ENCODE peak calls at places on chromosomes 1 and 21, in four cellular contexts. V is mesendoderm, P is neuronal stem cell, F is fibroblast of lung. R is an unnamed sample.
A peak's percentile ranks its signal among the peaks of the same experiment; 100 is the strongest.

GRCh38 chr1:234579967-234580366 is 30.0 kb downstream of the IRF2BP2 start:
- DNase-seq in P (no peak), F (no peak), V (no peak), R (no peak)

GRCh38 chr1:160028426-160028825 is 3.4 kb downstream of the PIGM start:
- DNase-seq in P (no peak), V (no peak), F (no peak), R (no peak)

GRCh38 chr1:154951901-154952657 is 3.8 kb downstream of the PBXIP1 start:
- DNase-seq in F (no peak), V (no peak), P (no peak), R (no peak)

GRCh38 chr1:168371477-168371876 is 90.8 kb downstream of the TBX19 start:
- DNase-seq in P (no peak), F (no peak), V (no peak), R (no peak)

GRCh38 chr1:2501041-2501819 is 25.1 kb downstream of the PLCH2 start:
- DNase-seq in V (no peak), P (no peak), F (no peak), R (no peak)

GRCh38 chr21:41444703-41445464 is 18.8 kb downstream of the MX1 start:
- DNase-seq in P (no peak), F (no peak), V (no peak), R (no peak)

GRCh38 chr1:155010211-155010918 is 7.8 kb downstream of the ZBTB7B start:
- DNase-seq in P (no peak), V (no peak), F (no peak), R (no peak)

GRCh38 chr1:64522740-64523139 is 52.8 kb downstream of the CACHD1 start:
- DNase-seq in P (no peak), V (no peak), F (no peak), R (no peak)

GRCh38 chr1:178644308-178645120 is 80.5 kb upstream of the RALGPS2 start:
- DNase-seq in P (no peak), F (peak; percentile 71), V (no peak), R (peak; percentile 54)

GRCh38 chr1:59718064-59718988 is 96.4 kb upstream of the HOOK1 start:
- DNase-seq in P (no peak), F (peak; percentile 50), V (peak; percentile 46), R (peak; percentile 43)

GRCh38 chr1:94544706-94545490 is 3.3 kb upstream of the F3 start:
- DNase-seq in V (peak; percentile 71), P (no peak), F (peak; percentile 90), R (no peak)

GRCh38 chr1:184859381-184860105 is 104.9 kb upstream of the EDEM3 start:
- DNase-seq in F (no peak), V (no peak), P (no peak), R (no peak)

GRCh38 chr1:114764689-114765088 is 6.9 kb upstream of the CSDE1 start:
- DNase-seq in V (no peak), P (no peak), F (no peak), R (no peak)

GRCh38 chr1:1434131-1434811 is 1.2 kb upstream of the VWA1 start:
- DNase-seq in V (peak; percentile 91), P (no peak), F (no peak), R (no peak)

GRCh38 chr1:101316276-101316675 is 79.5 kb downstream of the S1PR1 start:
- DNase-seq in V (no peak), P (peak; percentile 42), F (no peak), R (no peak)

GRCh38 chr1:54252371-54252770 is 52.4 kb downstream of the MRPL37 start:
- DNase-seq in F (no peak), V (no peak), P (no peak), R (no peak)

GRCh38 chr1:31417148-31417547 is 4.1 kb downstream of the SERINC2 start:
- DNase-seq in P (no peak), V (no peak), F (no peak), R (peak; percentile 41)

GRCh38 chr1:83761084-83761760 is 237.7 kb downstream of the TTLL7 start:
- DNase-seq in V (no peak), P (no peak), F (no peak), R (no peak)

GRCh38 chr1:11501491-11501897 is 22.5 kb downstream of the DISP3 start:
- DNase-seq in F (no peak), V (no peak), P (no peak), R (no peak)

GRCh38 chr1:199129247-199129646 is 490.4 kb downstream of the PTPRC start:
- DNase-seq in P (no peak), F (peak; percentile 12), V (no peak), R (no peak)

GRCh38 chr21:35579520-35580293 is 480.6 kb downstream of the SETD4 start:
- DNase-seq in P (no peak), F (peak; percentile 28), V (no peak), R (no peak)

GRCh38 chr1:80083892-80084291 is 1077.4 kb upstream of the ADGRL4 start:
- DNase-seq in V (no peak), F (no peak), P (no peak), R (no peak)

GRCh38 chr1:99457381-99458165 is 188.3 kb upstream of the PALMD start:
- DNase-seq in V (peak; percentile 14), P (no peak), F (peak; percentile 53), R (no peak)

GRCh38 chr1:185318431-185319151 is 1.5 kb upstream of the IVNS1ABP start:
- DNase-seq in F (no peak), V (no peak), P (no peak), R (no peak)

GRCh38 chr1:100463809-100464424 is 74.0 kb upstream of the GPR88 start:
- DNase-seq in V (peak; percentile 87), F (peak; percentile 72), P (peak; percentile 38), R (peak; percentile 80)

GRCh38 chr1:241357366-241358305 is 631 bp upstream of the RGS7 start:
- DNase-seq in F (peak; percentile 2), V (peak; percentile 3), P (no peak), R (no peak)

GRCh38 chr1:157270705-157271274 is 132.6 kb upstream of the ETV3 start:
- DNase-seq in P (no peak), V (no peak), F (no peak), R (no peak)

GRCh38 chr1:173914366-173914871 is 2.7 kb downstream of the SERPINC1 start:
- DNase-seq in P (no peak), V (peak; percentile 56), F (peak; percentile 12), R (peak; percentile 21)

GRCh38 chr1:157700711-157701110 is at the start of gene FCRL3:
- DNase-seq in P (no peak), F (no peak), V (no peak), R (no peak)

GRCh38 chr1:27403065-27403726 is 10.8 kb downstream of the GPR3 start:
- DNase-seq in P (no peak), F (peak; percentile 83), V (peak; percentile 84), R (peak; percentile 56)

GRCh38 chr21:43316156-43316845 is 110.6 kb downstream of the SIK1 start:
- DNase-seq in P (no peak), V (no peak), F (no peak), R (no peak)

DNA sequence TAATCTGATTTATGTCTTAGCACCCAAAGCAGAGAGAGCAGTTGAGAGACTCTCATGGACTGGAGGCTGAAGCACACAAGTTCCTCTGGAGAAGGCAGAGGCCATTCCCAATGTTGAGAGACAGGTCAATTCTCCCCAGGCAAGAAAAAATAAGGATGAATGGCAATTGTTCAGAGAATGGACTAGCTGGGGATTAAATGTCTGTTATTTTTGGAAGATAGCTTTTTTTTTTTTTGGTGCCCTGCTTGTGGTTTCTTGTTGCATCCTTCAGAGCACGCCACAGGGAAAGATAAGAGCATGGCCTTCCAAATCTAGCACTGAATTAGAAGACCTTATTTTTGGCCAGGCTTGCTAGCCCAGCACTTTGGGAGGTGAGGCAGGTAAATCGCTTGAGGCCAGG is 65.6 kb upstream of the ERRFI1 start:
- DNase-seq in V (no peak), F (no peak), P (no peak), R (no peak)
- H3K27ac ChIP-seq in V (no peak overlapping the region), F (peak overlapping the region; percentile 90), P (no peak overlapping the region), R (no peak overlapping the region)

GRCh38 chr1:88571510-88571909 is 112.6 kb upstream of the PKN2 start:
- DNase-seq in V (no peak), P (no peak), F (peak; percentile 49), R (no peak)
- H3K4me2 ChIP-seq in V (no peak overlapping the region), P (no peak overlapping the region), F (no peak overlapping the region), R (no peak overlapping the region)

GRCh38 chr1:10213186-10213585 is 2.8 kb downstream of the KIF1B start:
- DNase-seq in F (no peak), V (peak; percentile 30), P (no peak), R (no peak)
- H3K27ac ChIP-seq in F (no peak overlapping the region), V (no peak overlapping the region), P (no peak overlapping the region), R (peak overlapping the region; percentile 8)

GRCh38 chr1:201366696-201367095 is 10.8 kb downstream of the TNNT2 start:
- DNase-seq in V (no peak), P (no peak), F (no peak), R (no peak)
- H3K4me2 ChIP-seq in V (no peak overlapping the region), P (no peak overlapping the region), F (no peak overlapping the region), R (no peak overlapping the region)

GRCh38 chr1:28983509-28984310 is 69.3 kb downstream of the EPB41 start:
- DNase-seq in P (peak; percentile 2), V (peak; percentile 86), F (no peak), R (peak; percentile 48)

GRCh38 chr1:28983091-28983490 is 68.7 kb downstream of the EPB41 start:
- DNase-seq in F (no peak), P (no peak), V (no peak), R (no peak)

GRCh38 chr1:28984311-28984684 is 69.9 kb downstream of the EPB41 start:
- DNase-seq in F (no peak), V (no peak), P (no peak), R (no peak)

GRCh38 chr1:28981170-28981569 is 66.8 kb downstream of the EPB41 start:
- DNase-seq in F (peak; percentile 11), P (no peak), V (no peak), R (no peak)

DNA sequence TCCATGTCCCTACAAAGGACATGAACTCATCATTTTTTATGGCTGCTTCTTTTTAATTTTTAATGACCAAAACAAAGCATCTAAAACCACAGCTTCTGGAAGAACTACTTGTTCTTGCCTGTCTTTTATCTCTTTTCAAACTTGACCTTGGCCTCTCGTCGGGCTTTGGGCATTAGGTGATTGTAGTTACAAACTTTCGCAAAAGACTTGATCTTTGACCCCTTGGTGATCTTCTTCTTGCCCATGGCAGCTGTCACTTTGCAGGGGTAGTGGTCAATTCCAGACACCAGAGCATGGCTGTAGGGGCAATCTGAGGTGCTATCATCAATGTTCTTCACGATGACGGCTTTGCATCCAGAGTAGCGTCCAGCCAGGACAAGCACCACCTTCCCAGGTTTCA is 67.8 kb downstream of the EPB41 start:
- DNase-seq in F (no peak), V (no peak), P (no peak), R (no peak)
- H3K27ac ChIP-seq in F (no peak overlapping the region), V (no peak overlapping the region), P (no peak overlapping the region), R (no peak overlapping the region)

DNA sequence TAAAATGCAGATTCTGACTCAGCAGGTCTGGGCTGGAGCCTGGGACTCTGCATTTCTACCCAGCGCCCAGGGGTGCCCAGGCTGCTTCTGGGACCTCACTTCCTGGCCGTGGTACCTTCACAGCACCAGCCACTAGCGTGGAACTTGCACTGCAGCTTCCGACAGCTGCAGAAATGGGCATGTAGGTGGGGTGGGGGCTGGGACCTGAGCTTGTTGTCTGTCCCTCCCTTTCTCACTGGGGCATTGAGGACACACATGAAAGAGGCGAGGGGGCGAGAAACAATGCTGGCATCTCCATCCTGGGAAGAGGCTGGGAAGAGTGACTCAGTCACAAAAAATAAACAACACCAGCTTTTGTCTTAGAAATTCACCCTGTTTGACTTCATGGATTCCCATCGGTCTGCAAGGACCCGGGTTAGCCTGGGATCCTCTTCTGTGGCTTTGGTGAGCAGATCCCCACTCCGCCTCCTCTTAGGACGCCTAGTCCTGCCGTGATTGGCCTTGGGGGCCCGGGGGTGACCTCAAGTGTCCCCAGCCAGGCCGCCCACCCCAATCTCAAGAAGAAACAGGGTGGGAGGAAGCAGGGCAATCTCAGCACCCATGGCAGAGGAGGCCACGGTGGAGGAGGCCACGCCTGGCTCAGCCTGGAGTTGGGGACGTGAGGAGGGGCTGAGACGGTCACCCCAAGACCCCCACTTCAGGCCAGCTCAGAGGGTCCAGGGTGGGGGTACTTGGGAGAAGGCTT is 29.9 kb upstream of the POFUT2 start:
- DNase-seq in V (no peak), P (no peak), F (peak; percentile 92), R (no peak)
- H3K4me2 ChIP-seq in V (no peak overlapping the region), P (no peak overlapping the region), F (peak overlapping the region; percentile 52), R (no peak overlapping the region)